ENCODE peak calls at places on chromosome 1, in six cellular contexts. One of them, this sample, is unnamed. For H3K4me1, the result is how much of the 10 kb centered on the place peaks cover.

GRCh38 chr1:26910343-26911160 is 3.2 kb downstream of the NR0B2 start:
- DNase-seq in body of pancreas: no peak
- DNase-seq in MM.1S: no peak
- DNase-seq in adrenal gland: no peak
- DNase-seq in astrocyte: no peak
- DNase-seq in H9: no peak
- DNase-seq in this sample: no peak

GRCh38 chr1:109438798-109439297 is 12.6 kb upstream of the PSMA5 start:
- DNase-seq in MM.1S: no peak
- DNase-seq in H9: no peak
- DNase-seq in body of pancreas: no peak
- DNase-seq in adrenal gland: peak
- DNase-seq in astrocyte: peak
- DNase-seq in this sample: peak

GRCh38 chr1:89725016-89725380 is 92.1 kb downstream of the LRRC8C start:
- DNase-seq in astrocyte: peak
- DNase-seq in body of pancreas: no peak
- DNase-seq in MM.1S: no peak
- DNase-seq in adrenal gland: peak
- DNase-seq in H9: no peak
- DNase-seq in this sample: no peak

GRCh38 chr1:95095833-95096217 is 21.3 kb upstream of the TLCD4 start:
- DNase-seq in H9: no peak
- DNase-seq in MM.1S: no peak
- DNase-seq in adrenal gland: no peak
- DNase-seq in astrocyte: no peak
- DNase-seq in body of pancreas: no peak
- DNase-seq in this sample: no peak

GRCh38 chr1:210792703-210793102 is 341.2 kb downstream of the KCNH1 start:
- DNase-seq in H9: no peak
- DNase-seq in MM.1S: no peak
- DNase-seq in body of pancreas: no peak
- DNase-seq in adrenal gland: no peak
- DNase-seq in astrocyte: peak
- DNase-seq in this sample: no peak

GRCh38 chr1:116514708-116515525 is 55.9 kb downstream of the CD58 start:
- DNase-seq in adrenal gland: no peak
- DNase-seq in H9: no peak
- DNase-seq in astrocyte: peak
- DNase-seq in body of pancreas: no peak
- DNase-seq in MM.1S: peak
- DNase-seq in this sample: no peak

GRCh38 chr1:14486401-14487110 is 111.9 kb upstream of the KAZN start:
- DNase-seq in MM.1S: no peak
- DNase-seq in H9: no peak
- DNase-seq in body of pancreas: peak
- DNase-seq in adrenal gland: peak
- DNase-seq in astrocyte: peak
- DNase-seq in this sample: no peak

GRCh38 chr1:227789881-227790400 is 25.5 kb upstream of the PRSS38 start:
- DNase-seq in H9: no peak
- DNase-seq in adrenal gland: no peak
- DNase-seq in astrocyte: no peak
- DNase-seq in MM.1S: no peak
- DNase-seq in body of pancreas: no peak
- DNase-seq in this sample: no peak

GRCh38 chr1:220089650-220090556 is at the start of gene BPNT1:
- DNase-seq in adrenal gland: peak
- DNase-seq in body of pancreas: peak
- DNase-seq in astrocyte: peak
- DNase-seq in MM.1S: peak
- DNase-seq in H9: peak
- DNase-seq in this sample: peak
- TF ChIP-seq CTCF in adrenal gland: peak
- TF ChIP-seq CTCF in body of pancreas: no peak
- TF ChIP-seq CTCF in astrocyte: no peak
- TF ChIP-seq CTCF in MM.1S: peak
- TF ChIP-seq CTCF in H9: peak
- TF ChIP-seq CTCF in this sample: no peak

DNA sequence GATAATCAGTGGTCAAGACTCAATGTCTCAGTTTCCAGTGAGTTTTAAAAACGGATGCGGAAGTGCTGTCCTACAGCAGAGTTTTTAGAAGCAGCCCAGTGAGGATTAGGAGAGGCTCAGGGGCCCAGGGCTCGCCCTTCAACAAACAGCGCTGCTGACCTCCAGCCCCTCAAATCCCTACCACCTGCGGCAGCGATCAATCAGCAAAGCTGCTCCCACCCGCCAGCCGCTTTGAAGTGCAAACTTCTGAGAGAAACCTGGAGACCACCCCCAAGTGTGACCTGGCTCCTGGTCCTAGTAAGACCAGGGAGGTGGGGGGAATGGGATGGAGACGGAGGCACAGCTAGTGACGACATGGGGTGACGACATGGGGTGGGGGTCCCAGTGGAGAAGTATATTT is 14.4 kb downstream of the ZBTB17 start:
- DNase-seq in H9: no peak
- DNase-seq in body of pancreas: no peak
- DNase-seq in MM.1S: no peak
- DNase-seq in astrocyte: no peak
- DNase-seq in adrenal gland: no peak
- DNase-seq in this sample: no peak
- H3K4me1 ChIP-seq in H9: under half
- H3K4me1 ChIP-seq in body of pancreas: under half
- H3K4me1 ChIP-seq in MM.1S: under half
- H3K4me1 ChIP-seq in astrocyte: under half
- H3K4me1 ChIP-seq in adrenal gland: half or more
- H3K4me1 ChIP-seq in this sample: under half

GRCh38 chr1:77416692-77417450 is 135.1 kb downstream of the AK5 start:
- DNase-seq in MM.1S: no peak
- DNase-seq in astrocyte: no peak
- DNase-seq in adrenal gland: no peak
- DNase-seq in body of pancreas: no peak
- DNase-seq in H9: no peak
- DNase-seq in this sample: no peak
- TF ChIP-seq CTCF in MM.1S: peak
- TF ChIP-seq CTCF in astrocyte: peak
- TF ChIP-seq CTCF in adrenal gland: peak
- TF ChIP-seq CTCF in body of pancreas: peak
- TF ChIP-seq CTCF in H9: peak
- TF ChIP-seq CTCF in this sample: no peak

DNA sequence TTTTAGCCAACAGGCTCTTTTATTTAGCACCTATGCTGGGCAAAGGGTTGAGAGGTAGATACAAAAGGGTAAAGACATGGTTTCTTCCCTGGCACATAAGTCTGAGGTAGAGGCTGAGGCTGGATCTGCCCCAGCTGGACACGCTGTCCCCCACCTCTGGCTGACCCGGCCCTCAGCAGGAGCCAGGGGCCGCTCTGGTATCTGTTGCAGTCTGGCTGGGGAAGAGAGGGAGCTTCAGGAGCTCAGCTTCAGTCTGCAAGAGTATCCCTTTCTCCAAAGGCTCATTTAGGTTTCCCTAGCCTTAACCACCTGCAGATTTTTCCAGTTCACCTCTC is 14.2 kb downstream of the BLACAT1 start:
- DNase-seq in body of pancreas: no peak
- DNase-seq in adrenal gland: no peak
- DNase-seq in astrocyte: no peak
- DNase-seq in H9: no peak
- DNase-seq in MM.1S: no peak
- DNase-seq in this sample: peak
- H3K4me1 ChIP-seq in body of pancreas: under half
- H3K4me1 ChIP-seq in adrenal gland: under half
- H3K4me1 ChIP-seq in astrocyte: under half
- H3K4me1 ChIP-seq in H9: under half
- H3K4me1 ChIP-seq in MM.1S: under half
- H3K4me1 ChIP-seq in this sample: half or more

DNA sequence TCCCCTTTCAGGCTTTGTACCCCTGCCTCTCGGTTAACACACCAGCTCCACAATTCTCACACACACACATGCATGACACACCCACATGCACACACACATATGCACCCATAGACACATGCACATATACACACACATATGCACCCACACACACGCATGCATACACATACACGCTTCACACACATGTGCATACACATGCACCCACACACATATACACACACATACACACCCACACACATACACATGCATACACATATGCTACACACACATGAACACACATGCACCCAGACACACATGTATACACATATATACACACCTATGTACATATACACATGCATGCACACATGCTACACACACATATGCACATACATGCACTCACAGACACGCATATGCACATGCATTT is 61.7 kb upstream of the SLC25A33 start:
- DNase-seq in adrenal gland: no peak
- DNase-seq in body of pancreas: no peak
- DNase-seq in astrocyte: no peak
- DNase-seq in MM.1S: no peak
- DNase-seq in H9: no peak
- DNase-seq in this sample: no peak
- TF ChIP-seq CTCF in adrenal gland: no peak
- TF ChIP-seq CTCF in body of pancreas: no peak
- TF ChIP-seq CTCF in astrocyte: no peak
- TF ChIP-seq CTCF in MM.1S: no peak
- TF ChIP-seq CTCF in H9: no peak
- TF ChIP-seq CTCF in this sample: no peak

GRCh38 chr1:214570442-214570841 is 19.0 kb upstream of the PTPN14 start:
- DNase-seq in astrocyte: peak
- DNase-seq in adrenal gland: no peak
- DNase-seq in H9: no peak
- DNase-seq in MM.1S: no peak
- DNase-seq in body of pancreas: no peak
- DNase-seq in this sample: no peak

GRCh38 chr1:214567481-214567980 is 16.1 kb upstream of the PTPN14 start:
- DNase-seq in astrocyte: no peak
- DNase-seq in H9: no peak
- DNase-seq in body of pancreas: no peak
- DNase-seq in adrenal gland: no peak
- DNase-seq in MM.1S: no peak
- DNase-seq in this sample: no peak

GRCh38 chr1:214569357-214570004 is 18.1 kb upstream of the PTPN14 start:
- DNase-seq in adrenal gland: no peak
- DNase-seq in body of pancreas: no peak
- DNase-seq in astrocyte: peak
- DNase-seq in H9: no peak
- DNase-seq in MM.1S: no peak
- DNase-seq in this sample: no peak

GRCh38 chr1:214566158-214567104 is 15.0 kb upstream of the PTPN14 start:
- DNase-seq in H9: no peak
- DNase-seq in MM.1S: no peak
- DNase-seq in astrocyte: peak
- DNase-seq in adrenal gland: peak
- DNase-seq in body of pancreas: no peak
- DNase-seq in this sample: no peak

DNA sequence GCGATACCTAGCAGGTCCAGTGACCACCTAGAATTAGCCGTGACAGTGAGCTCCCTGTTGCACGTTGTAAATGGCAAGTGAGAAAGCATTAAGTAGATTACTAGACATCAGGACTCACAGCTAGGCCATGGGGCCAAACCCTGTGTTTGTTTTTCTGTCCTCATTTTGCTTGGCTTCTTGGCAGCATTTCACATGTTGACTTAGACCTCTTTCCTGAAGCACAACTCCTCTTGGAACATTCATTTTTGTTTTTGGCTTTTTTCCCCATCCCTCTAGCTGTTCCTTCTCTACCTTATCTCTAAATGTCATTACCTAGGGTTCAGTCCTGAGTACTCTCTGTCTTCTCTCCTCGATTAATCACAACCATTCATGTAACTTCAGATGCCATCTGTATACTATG is 16.9 kb upstream of the PTPN14 start:
- DNase-seq in adrenal gland: no peak
- DNase-seq in MM.1S: no peak
- DNase-seq in H9: no peak
- DNase-seq in body of pancreas: no peak
- DNase-seq in astrocyte: no peak
- DNase-seq in this sample: no peak
- H3K4me1 ChIP-seq in adrenal gland: under half
- H3K4me1 ChIP-seq in MM.1S: under half
- H3K4me1 ChIP-seq in H9: under half
- H3K4me1 ChIP-seq in body of pancreas: under half
- H3K4me1 ChIP-seq in astrocyte: half or more
- H3K4me1 ChIP-seq in this sample: under half

GRCh38 chr1:25905680-25906643 is at the start of gene STMN1:
- DNase-seq in body of pancreas: peak
- DNase-seq in H9: peak
- DNase-seq in astrocyte: peak
- DNase-seq in adrenal gland: peak
- DNase-seq in MM.1S: peak
- DNase-seq in this sample: peak

GRCh38 chr1:25907473-25908058 is 1.3 kb upstream of the STMN1 start:
- DNase-seq in body of pancreas: no peak
- DNase-seq in astrocyte: no peak
- DNase-seq in MM.1S: no peak
- DNase-seq in H9: no peak
- DNase-seq in adrenal gland: no peak
- DNase-seq in this sample: no peak

GRCh38 chr1:25903986-25904385 is 2.2 kb downstream of the STMN1 start:
- DNase-seq in H9: no peak
- DNase-seq in astrocyte: no peak
- DNase-seq in adrenal gland: no peak
- DNase-seq in MM.1S: no peak
- DNase-seq in body of pancreas: no peak
- DNase-seq in this sample: no peak

GRCh38 chr1:25906644-25907300 is 553 bp upstream of the STMN1 start:
- DNase-seq in H9: peak
- DNase-seq in astrocyte: no peak
- DNase-seq in adrenal gland: no peak
- DNase-seq in MM.1S: no peak
- DNase-seq in body of pancreas: no peak
- DNase-seq in this sample: no peak

GRCh38 chr1:25904942-25905679 is 1.1 kb downstream of the STMN1 start:
- DNase-seq in MM.1S: peak
- DNase-seq in body of pancreas: peak
- DNase-seq in adrenal gland: peak
- DNase-seq in astrocyte: peak
- DNase-seq in H9: peak
- DNase-seq in this sample: peak
- TF ChIP-seq CTCF in MM.1S: peak
- TF ChIP-seq CTCF in body of pancreas: no peak
- TF ChIP-seq CTCF in adrenal gland: no peak
- TF ChIP-seq CTCF in astrocyte: peak
- TF ChIP-seq CTCF in H9: peak
- TF ChIP-seq CTCF in this sample: no peak

This sample was measured in gastrocnemius medialis.